ENCODE peak calls at places on chromosome X, in five cellular contexts. G is mucosa of descending colon, N is fibroblast of lung, M is fibroblast of mammary gland, K is A673. S is an unnamed sample.
A peak's percentile ranks its signal among the peaks of the same experiment; 100 is the strongest.

GRCh38 chrX:139889760-139890159 is 43.1 kb downstream of the ATP11C start:
- DNase-seq in G (no peak), N (peak; percentile 66), M (peak; percentile 33), K (peak; percentile 62), S (no peak)

GRCh38 chrX:9690046-9690445 is 75.6 kb downstream of the GPR143 start:
- DNase-seq in M (no peak), N (no peak), G (no peak), K (no peak), S (no peak)

GRCh38 chrX:118497180-118497814 is 1.7 kb downstream of the DOCK11 start:
- DNase-seq in M (no peak), K (no peak), N (no peak), G (no peak), S (no peak)

GRCh38 chrX:2955281-2955680 is 26.1 kb upstream of the ARSD start:
- DNase-seq in G (no peak), K (no peak), N (no peak), M (no peak), S (no peak)

GRCh38 chrX:102684772-102685520 is 27.3 kb upstream of the GPRASP2 start:
- DNase-seq in G (no peak), K (no peak), M (no peak), N (no peak), S (no peak)

GRCh38 chrX:119181491-119181890 is 53.9 kb upstream of the KIAA1210 start:
- DNase-seq in G (no peak), M (peak; percentile 22), N (peak; percentile 5), K (peak; percentile 6), S (no peak)

GRCh38 chrX:153063315-153063714 is 7.0 kb downstream of the PNMA3 start:
- DNase-seq in K (no peak), G (no peak), N (peak; percentile 41), M (peak; percentile 6), S (no peak)

GRCh38 chrX:111652719-111653118 is 28.3 kb upstream of the ALG13 start:
- DNase-seq in M (peak; percentile 2), N (no peak), K (no peak), G (no peak), S (no peak)

GRCh38 chrX:6645216-6645615 is 110.3 kb upstream of the VCX3A start:
- DNase-seq in N (no peak), G (no peak), K (no peak), M (no peak), S (no peak)

GRCh38 chrX:6640727-6641126 is 105.8 kb upstream of the VCX3A start:
- DNase-seq in N (no peak), G (no peak), K (no peak), M (no peak), S (no peak)

GRCh38 chrX:6644411-6644810 is 109.5 kb upstream of the VCX3A start:
- DNase-seq in K (peak; percentile 37), M (no peak), G (no peak), N (no peak), S (no peak)
- TF ChIP-seq CTCF in K (peak; percentile 50), M (peak; percentile 19), G (no peak), N (no peak), S (no peak)

GRCh38 chrX:25968920-25969319 is 169.2 kb upstream of the MAGEB18 start:
- DNase-seq in N (peak; percentile 0), G (no peak), M (peak; percentile 2), K (peak; percentile 65), S (no peak)
- TF ChIP-seq CTCF in N (no peak), G (no peak), M (peak; percentile 31), K (peak; percentile 83), S (no peak)

DNA sequence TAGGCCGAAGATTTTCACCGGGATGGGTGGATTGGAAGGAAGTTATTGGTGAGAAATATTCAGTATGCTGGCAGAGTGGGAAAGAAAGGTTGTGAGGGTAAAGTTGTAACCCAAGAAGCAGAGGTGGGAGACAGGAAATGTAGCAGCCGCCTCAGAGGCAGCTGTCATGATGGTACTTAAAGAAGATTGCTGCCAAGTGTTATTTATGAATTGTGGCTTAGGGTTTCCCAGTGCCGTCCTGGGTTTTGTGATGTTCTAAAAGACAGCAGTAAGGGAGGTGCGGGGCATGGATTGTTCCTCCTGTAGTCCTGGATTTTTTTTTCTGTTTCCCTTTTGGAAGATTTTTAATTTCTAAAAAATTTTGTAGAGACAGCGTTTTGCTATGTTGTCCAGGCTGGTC is 24.3 kb upstream of the PHKA1 start:
- DNase-seq in K (no peak), G (no peak), N (no peak), M (no peak), S (no peak)
- TF ChIP-seq CTCF in K (no peak), G (no peak), N (no peak), M (no peak), S (no peak)

GRCh38 chrX:132501606-132502005 is 12.8 kb upstream of the MBNL3 start:
- DNase-seq in M (peak; percentile 8), N (no peak), G (no peak), K (no peak), S (no peak)

GRCh38 chrX:132504417-132504816 is 15.6 kb upstream of the MBNL3 start:
- DNase-seq in M (no peak), K (no peak), G (no peak), N (no peak), S (no peak)

GRCh38 chrX:132508834-132509233 is 20.0 kb upstream of the MBNL3 start:
- DNase-seq in M (no peak), G (no peak), K (no peak), N (no peak), S (no peak)

DNA sequence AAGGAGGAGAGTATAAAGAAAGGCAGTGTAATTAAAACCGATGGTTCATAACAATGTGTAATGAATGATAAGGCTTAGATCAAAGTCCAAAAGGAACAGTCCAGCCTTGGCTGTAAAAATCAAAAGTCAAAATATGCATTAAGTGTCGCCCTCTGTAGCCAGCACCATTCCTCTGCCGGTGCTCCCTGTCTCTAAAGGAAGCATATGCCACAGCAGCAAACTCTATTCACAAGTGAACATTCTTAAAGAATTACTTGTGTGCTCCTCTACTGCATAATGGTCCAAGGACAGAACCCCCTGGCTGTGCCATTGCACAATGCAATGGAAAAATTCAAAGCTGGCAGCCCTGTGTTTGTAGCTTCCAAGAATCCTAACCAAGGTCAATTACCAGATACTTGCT is 16.3 kb upstream of the MBNL3 start:
- DNase-seq in K (no peak), G (no peak), N (peak; percentile 4), M (peak; percentile 43), S (no peak)
- TF ChIP-seq CTCF in K (peak; percentile 11), G (peak; percentile 14), N (no peak), M (no peak), S (no peak)